ENCODE peak calls at places on chromosomes 1 and 21, in six cellular contexts. O is CD8-positive, alpha-beta T cell; C is A549; K is left ventricle myocardium inferior; G is PC-9; P is BE2C. A is an unnamed sample.
A peak's percentile ranks its signal among the peaks of the same experiment; 100 is the strongest.

GRCh38 chr1:36880155-36881070 is 153.9 kb downstream of the GRIK3 start:
- DNase-seq in O (no peak), C (no peak), K (no peak), G (no peak), P (no peak), A (no peak)

GRCh38 chr1:212490276-212490675 is 57.6 kb downstream of the NENF start:
- DNase-seq in O (no peak), C (no peak), K (no peak), G (no peak), P (no peak), A (no peak)

GRCh38 chr1:42758641-42759040 is 8.2 kb downstream of the P3H1 start:
- DNase-seq in O (no peak), C (no peak), K (no peak), G (no peak), P (no peak), A (no peak)

GRCh38 chr1:216606047-216606637 is 117.1 kb downstream of the ESRRG start:
- DNase-seq in O (no peak), C (no peak), K (no peak), G (no peak), P (peak; percentile 61), A (no peak)

GRCh38 chr21:45721656-45722055 is 78.1 kb downstream of the PCBP3 start:
- DNase-seq in O (no peak), C (no peak), K (no peak), G (no peak), P (no peak), A (no peak)

GRCh38 chr1:33735624-33736023 is 128.3 kb upstream of the HMGB4 start:
- DNase-seq in O (no peak), C (no peak), K (no peak), G (no peak), P (no peak), A (no peak)

GRCh38 chr1:65421341-65422174 is 1.1 kb downstream of the LEPR start:
- DNase-seq in O (no peak), C (no peak), K (no peak), G (no peak), P (no peak), A (no peak)

GRCh38 chr1:234656070-234656875 is 46.3 kb upstream of the IRF2BP2 start:
- DNase-seq in O (no peak), C (no peak), K (no peak), G (no peak), P (no peak), A (no peak)

GRCh38 chr21:39251326-39251725 is 62.1 kb downstream of the BRWD1 start:
- DNase-seq in O (no peak), C (no peak), K (no peak), G (no peak), P (no peak), A (no peak)

GRCh38 chr1:39212499-39212898 is 8.0 kb downstream of the MACF1 start:
- DNase-seq in O (no peak), C (no peak), K (no peak), G (no peak), P (no peak), A (no peak)

GRCh38 chr1:220040028-220040596 is 6.2 kb downstream of the EPRS1 start:
- DNase-seq in O (no peak), C (no peak), K (no peak), G (no peak), P (no peak), A (no peak)

GRCh38 chr1:111735858-111736544 is 3.2 kb downstream of the INKA2 start:
- DNase-seq in O (no peak), C (no peak), K (no peak), G (no peak), P (peak; percentile 28), A (no peak)

GRCh38 chr1:103514920-103515503 is 10.5 kb upstream of the RNPC3 start:
- DNase-seq in O (no peak), C (peak; percentile 42), K (no peak), G (no peak), P (peak; percentile 18), A (no peak)

GRCh38 chr1:178544531-178544930 is 31.6 kb downstream of the TEX35 start:
- DNase-seq in O (no peak), C (no peak), K (no peak), G (peak; percentile 68), P (no peak), A (no peak)

GRCh38 chr1:204493145-204493881 is 1.3 kb downstream of the PIK3C2B start:
- DNase-seq in O (no peak), C (peak; percentile 47), K (peak; percentile 74), G (peak; percentile 90), P (peak; percentile 41), A (no peak)

GRCh38 chr1:31891280-31891679 is 46.9 kb downstream of the PTP4A2 start:
- DNase-seq in O (no peak), C (no peak), K (no peak), G (peak; percentile 65), P (no peak), A (no peak)

GRCh38 chr1:154729031-154729442 is 121.1 kb upstream of the ADAR start:
- DNase-seq in O (no peak), C (peak; percentile 36), K (no peak), G (no peak), P (no peak), A (no peak)

GRCh38 chr1:198913667-198914066 is 274.8 kb downstream of the PTPRC start:
- DNase-seq in O (no peak), C (no peak), K (peak; percentile 29), G (no peak), P (no peak), A (no peak)

GRCh38 chr1:36738245-36738644 is 255.5 kb upstream of the CSF3R start:
- DNase-seq in O (no peak), C (no peak), K (no peak), G (no peak), P (no peak), A (no peak)

GRCh38 chr1:165075725-165076370 is 280.7 kb downstream of the LMX1A start:
- DNase-seq in O (no peak), C (peak; percentile 47), K (no peak), G (no peak), P (peak; percentile 38), A (no peak)

GRCh38 chr1:201791775-201792166 is 37.2 kb upstream of the IPO9 start:
- DNase-seq in O (no peak), C (no peak), K (peak; percentile 37), G (no peak), P (no peak), A (no peak)

GRCh38 chr1:212698467-212699103 is 1.1 kb downstream of the BATF3 start:
- DNase-seq in O (no peak), C (no peak), K (no peak), G (no peak), P (no peak), A (no peak)

GRCh38 chr1:224641030-224641429 is 24.9 kb downstream of the CNIH3 start:
- DNase-seq in O (no peak), C (peak; percentile 24), K (no peak), G (no peak), P (no peak), A (no peak)

GRCh38 chr1:80417651-80418050 is 1383.1 kb upstream of the ADGRL2 start:
- DNase-seq in O (no peak), C (no peak), K (no peak), G (no peak), P (no peak), A (no peak)

GRCh38 chr1:230326971-230327891 is 98.9 kb downstream of the PGBD5 start:
- DNase-seq in O (no peak), C (no peak), K (no peak), G (no peak), P (no peak), A (no peak)

GRCh38 chr1:57229076-57229475 is 194.8 kb downstream of the DAB1 start:
- DNase-seq in O (no peak), C (no peak), K (no peak), G (no peak), P (no peak), A (no peak)

GRCh38 chr1:226186124-226187018 is at the start of gene ACBD3:
- DNase-seq in O (peak; percentile 73), C (peak; percentile 88), K (peak; percentile 88), G (peak; percentile 76), P (peak; percentile 90), A (no peak)

GRCh38 chr1:212286437-212287131 is 1.4 kb downstream of the PPP2R5A start:
- DNase-seq in O (no peak), C (no peak), K (no peak), G (peak; percentile 50), P (no peak), A (no peak)

GRCh38 chr1:88462481-88463261 is 221.4 kb upstream of the PKN2 start:
- DNase-seq in O (no peak), C (peak; percentile 10), K (peak; percentile 38), G (no peak), P (peak; percentile 53), A (no peak)

GRCh38 chr1:119659628-119660027 is 11.6 kb upstream of the ZNF697 start:
- DNase-seq in O (no peak), C (no peak), K (peak; percentile 46), G (no peak), P (no peak), A (no peak)

GRCh38 chr1:153122831-153123421 is 9.6 kb upstream of the SPRR2F start:
- DNase-seq in O (no peak), C (peak; percentile 2), K (no peak), G (peak; percentile 98), P (no peak), A (no peak)

GRCh38 chr1:23401313-23401712 is 23.2 kb downstream of the TCEA3 start:
- DNase-seq in O (no peak), C (no peak), K (no peak), G (peak; percentile 37), P (no peak), A (no peak)
- H3K4me3 ChIP-seq in O (no peak overlapping the region), C (no peak overlapping the region), K (no peak overlapping the region), G (no peak overlapping the region), P (no peak overlapping the region), A (no peak overlapping the region)

GRCh38 chr1:16440150-16440479 is 409 bp upstream of the NECAP2 start:
- DNase-seq in O (no peak), C (no peak), K (no peak), G (no peak), P (no peak), A (no peak)
- H3K4me3 ChIP-seq in O (peak overlapping the region; percentile 82), C (peak overlapping the region; percentile 97), K (peak overlapping the region; percentile 94), G (peak overlapping the region; percentile 74), P (peak overlapping the region; percentile 24), A (peak overlapping the region; percentile 83)

GRCh38 chr1:17502326-17502778 is 37.1 kb upstream of the ARHGEF10L start:
- DNase-seq in O (peak; percentile 7), C (peak; percentile 68), K (peak; percentile 85), G (peak; percentile 54), P (peak; percentile 80), A (peak; percentile 57)
- H3K4me3 ChIP-seq in O (no peak overlapping the region), C (no peak overlapping the region), K (no peak overlapping the region), G (no peak overlapping the region), P (no peak overlapping the region), A (no peak overlapping the region)

DNA sequence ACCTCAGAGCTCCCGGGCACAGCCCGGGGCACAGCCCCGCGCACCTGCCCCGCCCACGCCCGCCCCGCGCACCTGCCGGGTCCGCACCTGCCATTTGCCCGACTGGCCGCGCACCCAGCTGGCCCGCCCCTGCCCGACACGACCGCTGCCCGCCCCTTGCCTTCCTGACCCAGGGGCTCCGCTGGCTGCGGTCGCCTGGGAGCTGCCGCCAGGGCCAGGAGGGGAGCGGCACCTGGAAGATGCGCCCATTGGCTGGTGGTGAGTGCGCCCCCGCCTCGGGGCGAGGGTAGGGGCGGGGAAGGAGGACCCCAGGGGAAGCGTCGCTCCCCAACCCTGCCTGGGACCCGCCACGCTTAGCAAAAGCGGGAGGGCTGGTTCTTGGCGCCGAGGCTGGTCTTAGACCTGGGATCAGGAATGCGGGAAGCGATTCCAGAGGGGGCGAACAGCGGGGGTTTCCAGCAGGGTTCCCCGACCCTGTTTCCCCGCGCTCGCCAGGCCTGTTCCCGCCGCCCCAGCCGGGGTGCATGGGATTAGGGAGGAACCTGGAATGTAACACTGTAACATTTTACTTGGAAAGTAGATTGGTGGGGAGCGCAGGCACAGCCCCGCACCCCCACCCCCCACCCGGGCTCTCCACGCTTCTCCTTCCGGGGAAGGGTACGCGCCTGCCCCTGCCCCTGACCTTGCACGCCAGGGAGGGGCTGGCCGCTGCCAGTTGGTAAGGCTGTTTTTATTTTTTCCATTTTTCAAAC is at the start of gene FAM3B:
- DNase-seq in O (no peak), C (no peak), K (no peak), G (no peak), P (no peak), A (no peak)
- H3K4me3 ChIP-seq in O (no peak within 1 kb of the TSS), C (no peak within 1 kb of the TSS), K (peak within 1 kb of the TSS; percentile 55), G (no peak within 1 kb of the TSS), P (no peak within 1 kb of the TSS), A (no peak within 1 kb of the TSS)